ENCODE peak calls at places on chromosomes 6 and 20, in four cellular contexts. Q, T, F and P are unnamed samples.
A peak's percentile ranks its signal among the peaks of the same experiment; 100 is the strongest.

GRCh38 chr6:16704706-16705402 is 56.4 kb downstream of the ATXN1 start:
- DNase-seq in Q (no peak), T (no peak), F (no peak), P (no peak)

GRCh38 chr6:133983099-133983939 is 30.3 kb downstream of the TBPL1 start:
- DNase-seq in Q (no peak), T (no peak), F (no peak), P (no peak)

GRCh38 chr6:786946-787763 is 94.2 kb upstream of the EXOC2 start:
- DNase-seq in Q (no peak), T (no peak), F (peak; percentile 33), P (no peak)

GRCh38 chr6:25660512-25660911 is 8.5 kb downstream of the SCGN start:
- DNase-seq in Q (no peak), T (no peak), F (peak; percentile 14), P (no peak)

GRCh38 chr6:30556714-30556963 is 350 bp upstream of the GNL1 start:
- DNase-seq in Q (peak; percentile 97), T (no peak), F (no peak), P (no peak)

GRCh38 chr6:139982652-139983051 is 608.2 kb upstream of the CITED2 start:
- DNase-seq in Q (no peak), T (no peak), F (no peak), P (no peak)

GRCh38 chr20:18527339-18527738 is 19.6 kb downstream of the SEC23B start:
- DNase-seq in Q (no peak), T (no peak), F (no peak), P (no peak)

GRCh38 chr6:119541132-119541905 is 191.8 kb upstream of the MAN1A1 start:
- DNase-seq in Q (no peak), T (no peak), F (no peak), P (no peak)

GRCh38 chr20:18717062-18717461 is 96.5 kb upstream of the SCP2D1 start:
- DNase-seq in Q (no peak), T (no peak), F (no peak), P (no peak)

GRCh38 chr6:10800810-10801209 is 37.5 kb downstream of the MAK start:
- DNase-seq in Q (no peak), T (no peak), F (peak; percentile 8), P (no peak)

GRCh38 chr6:1987640-1988039 is 257.8 kb downstream of the GMDS start:
- DNase-seq in Q (no peak), T (no peak), F (no peak), P (no peak)

GRCh38 chr20:35901678-35902544 is 52.4 kb downstream of the SCAND1 start:
- DNase-seq in Q (no peak), T (no peak), F (no peak), P (no peak)

GRCh38 chr20:52864895-52865590 is 107.1 kb upstream of the TSHZ2 start:
- DNase-seq in Q (no peak), T (no peak), F (no peak), P (no peak)

GRCh38 chr6:157323114-157323923 is at the start of gene TMEM242:
- DNase-seq in Q (peak; percentile 97), T (no peak), F (peak; percentile 69), P (no peak)

GRCh38 chr6:138719744-138720143 is 53.8 kb upstream of the CCDC28A start:
- DNase-seq in Q (no peak), T (no peak), F (no peak), P (no peak)

GRCh38 chr6:106520711-106521367 is 108.5 kb downstream of the RTN4IP1 start:
- DNase-seq in Q (no peak), T (no peak), F (no peak), P (no peak)

GRCh38 chr6:21885532-21886089 is 292.1 kb downstream of the SOX4 start:
- DNase-seq in Q (peak; percentile 88), T (peak; percentile 66), F (no peak), P (no peak)

GRCh38 chr6:87393026-87393622 is 14.6 kb upstream of the CFAP206 start:
- DNase-seq in Q (no peak), T (no peak), F (peak; percentile 15), P (peak; percentile 61)